ENCODE peak calls at places on chromosomes 13 and 19, in five cellular contexts. One of them, this sample, is unnamed.
A peak's percentile ranks its signal among the peaks of the same experiment; 100 is the strongest.

GRCh38 chr19:1756264-1756663 is 3.0 kb downstream of the ONECUT3 start:
- DNase-seq in WTC11: no peak
- DNase-seq in WERI-Rb-1: no peak
- DNase-seq in cardiac fibroblast: no peak
- DNase-seq in ovary: no peak
- DNase-seq in this sample: no peak

GRCh38 chr19:45352914-45353796 is 12.6 kb downstream of the KLC3 start:
- DNase-seq in cardiac fibroblast: no peak
- DNase-seq in WTC11: no peak
- DNase-seq in ovary: no peak
- DNase-seq in WERI-Rb-1: no peak
- DNase-seq in this sample: no peak

GRCh38 chr19:34644991-34645461 is 31.9 kb downstream of the SCGB2B2 start:
- DNase-seq in ovary: no peak
- DNase-seq in WERI-Rb-1: no peak
- DNase-seq in WTC11: no peak
- DNase-seq in cardiac fibroblast: no peak
- DNase-seq in this sample: no peak

GRCh38 chr19:4510435-4511255 is 7.6 kb downstream of the PLIN4 start:
- DNase-seq in ovary: no peak
- DNase-seq in WTC11: no peak
- DNase-seq in WERI-Rb-1: no peak
- DNase-seq in cardiac fibroblast: no peak
- DNase-seq in this sample: no peak

GRCh38 chr13:65454403-65454802 is 1775.7 kb downstream of the PCDH9 start:
- DNase-seq in WTC11: no peak
- DNase-seq in cardiac fibroblast: no peak
- DNase-seq in ovary: no peak
- DNase-seq in WERI-Rb-1: no peak
- DNase-seq in this sample: no peak

GRCh38 chr19:32318884-32319520 is 26.4 kb upstream of the ZNF507 start:
- DNase-seq in WTC11: peak; percentile 67
- DNase-seq in cardiac fibroblast: no peak
- DNase-seq in WERI-Rb-1: peak; percentile 64
- DNase-seq in ovary: no peak
- DNase-seq in this sample: peak; percentile 52

GRCh38 chr13:99214232-99214631 is 13.6 kb downstream of the UBAC2 start:
- DNase-seq in cardiac fibroblast: no peak
- DNase-seq in WERI-Rb-1: no peak
- DNase-seq in WTC11: no peak
- DNase-seq in ovary: no peak
- DNase-seq in this sample: no peak

GRCh38 chr19:10946964-10947657 is 13.7 kb upstream of the SMARCA4 start:
- DNase-seq in WERI-Rb-1: no peak
- DNase-seq in WTC11: no peak
- DNase-seq in ovary: no peak
- DNase-seq in cardiac fibroblast: peak; percentile 82
- DNase-seq in this sample: no peak

GRCh38 chr19:34430738-34431625 is 2.8 kb downstream of the UBA2 start:
- DNase-seq in ovary: no peak
- DNase-seq in WTC11: peak; percentile 20
- DNase-seq in WERI-Rb-1: peak; percentile 21
- DNase-seq in cardiac fibroblast: peak; percentile 70
- DNase-seq in this sample: no peak

GRCh38 chr19:13208964-13209796 is 59.0 kb downstream of the IER2 start:
- DNase-seq in WERI-Rb-1: no peak
- DNase-seq in cardiac fibroblast: no peak
- DNase-seq in ovary: no peak
- DNase-seq in WTC11: peak; percentile 41
- DNase-seq in this sample: no peak

GRCh38 chr13:33262997-33263396 is 22.6 kb downstream of the STARD13 start:
- DNase-seq in ovary: no peak
- DNase-seq in WTC11: no peak
- DNase-seq in WERI-Rb-1: no peak
- DNase-seq in cardiac fibroblast: no peak
- DNase-seq in this sample: no peak

GRCh38 chr19:39362682-39363657 is 20.7 kb downstream of the SAMD4B start:
- DNase-seq in ovary: peak; percentile 75
- DNase-seq in cardiac fibroblast: peak; percentile 68
- DNase-seq in WTC11: no peak
- DNase-seq in WERI-Rb-1: no peak
- DNase-seq in this sample: no peak

GRCh38 chr13:30702006-30702405 is 33.3 kb upstream of the ALOX5AP start:
- DNase-seq in ovary: no peak
- DNase-seq in cardiac fibroblast: no peak
- DNase-seq in WERI-Rb-1: no peak
- DNase-seq in WTC11: no peak
- DNase-seq in this sample: no peak

GRCh38 chr13:113084094-113084942 is 21.3 kb upstream of the F7 start:
- DNase-seq in ovary: no peak
- DNase-seq in cardiac fibroblast: no peak
- DNase-seq in WERI-Rb-1: no peak
- DNase-seq in WTC11: no peak
- DNase-seq in this sample: peak; percentile 4

GRCh38 chr13:94632227-94632980 is 30.7 kb downstream of the GPR180 start:
- DNase-seq in WTC11: no peak
- DNase-seq in cardiac fibroblast: no peak
- DNase-seq in WERI-Rb-1: no peak
- DNase-seq in ovary: no peak
- DNase-seq in this sample: no peak

DNA sequence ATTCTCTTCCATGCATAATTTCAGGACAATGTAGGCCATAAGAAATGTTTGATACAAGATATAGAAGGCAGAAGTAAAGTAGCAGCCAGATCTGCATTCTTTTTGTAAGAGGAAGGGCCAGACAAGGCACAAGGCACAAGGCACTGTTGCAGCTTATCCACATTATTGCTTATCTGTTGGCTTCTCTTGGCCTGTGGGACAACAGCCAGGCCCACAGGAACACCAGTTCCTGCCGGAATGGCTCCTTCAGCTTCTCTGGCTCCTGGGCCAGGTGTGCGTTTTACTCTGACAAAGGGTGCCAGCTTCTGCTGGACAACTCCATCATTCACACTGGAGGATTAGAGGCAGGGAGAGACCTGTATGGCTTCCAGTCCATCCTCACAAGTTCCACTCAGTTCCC is 29.2 kb downstream of the GPR180 start:
- DNase-seq in WTC11: no peak
- DNase-seq in cardiac fibroblast: no peak
- DNase-seq in WERI-Rb-1: no peak
- DNase-seq in ovary: no peak
- DNase-seq in this sample: no peak
- TF ChIP-seq CTCF in WTC11: no peak
- TF ChIP-seq CTCF in cardiac fibroblast: no peak
- TF ChIP-seq CTCF in WERI-Rb-1: no peak
- TF ChIP-seq CTCF in ovary: no peak
- TF ChIP-seq CTCF in this sample: no peak

GRCh38 chr13:103386341-103386740 is 320.1 kb upstream of the SLC10A2 start:
- DNase-seq in ovary: no peak
- DNase-seq in WERI-Rb-1: no peak
- DNase-seq in cardiac fibroblast: peak; percentile 2
- DNase-seq in WTC11: no peak
- DNase-seq in this sample: no peak

GRCh38 chr13:103394670-103395069 is 328.5 kb upstream of the SLC10A2 start:
- DNase-seq in cardiac fibroblast: no peak
- DNase-seq in ovary: no peak
- DNase-seq in WTC11: no peak
- DNase-seq in WERI-Rb-1: no peak
- DNase-seq in this sample: no peak

DNA sequence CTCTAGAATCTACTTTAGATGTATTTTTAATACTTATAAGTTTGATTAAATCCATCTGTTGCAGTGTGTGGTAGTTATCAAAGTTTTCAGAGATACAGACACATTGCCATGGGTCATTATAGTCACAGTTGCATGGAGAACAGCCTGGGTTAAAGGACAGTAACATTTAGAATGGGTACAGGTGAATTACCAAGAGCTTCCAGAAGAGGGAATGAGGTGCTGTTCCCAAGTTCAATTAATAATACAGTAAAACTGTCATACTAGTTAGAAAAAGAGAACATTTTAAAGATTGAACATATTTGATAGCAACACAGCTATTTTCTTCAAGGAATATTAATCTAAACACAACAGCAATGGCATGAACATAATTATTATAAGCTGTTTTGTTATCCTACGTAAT is 322.6 kb upstream of the SLC10A2 start:
- DNase-seq in WERI-Rb-1: no peak
- DNase-seq in WTC11: no peak
- DNase-seq in ovary: no peak
- DNase-seq in cardiac fibroblast: no peak
- DNase-seq in this sample: no peak
- TF ChIP-seq CTCF in WERI-Rb-1: peak; percentile 21
- TF ChIP-seq CTCF in WTC11: no peak
- TF ChIP-seq CTCF in ovary: no peak
- TF ChIP-seq CTCF in cardiac fibroblast: no peak
- TF ChIP-seq CTCF in this sample: no peak

GRCh38 chr19:17333611-17334413 is 843 bp downstream of the ANO8 start:
- DNase-seq in WTC11: peak; percentile 61
- DNase-seq in WERI-Rb-1: no peak
- DNase-seq in ovary: no peak
- DNase-seq in cardiac fibroblast: peak; percentile 70
- DNase-seq in this sample: no peak
- TF ChIP-seq CTCF in WTC11: no peak
- TF ChIP-seq CTCF in WERI-Rb-1: no peak
- TF ChIP-seq CTCF in ovary: no peak
- TF ChIP-seq CTCF in cardiac fibroblast: no peak
- TF ChIP-seq CTCF in this sample: no peak

GRCh38 chr13:87671031-87671823 is at the start of gene SLITRK5:
- DNase-seq in WERI-Rb-1: peak; percentile 96
- DNase-seq in WTC11: peak; percentile 87
- DNase-seq in ovary: peak; percentile 35
- DNase-seq in cardiac fibroblast: peak; percentile 47
- DNase-seq in this sample: peak; percentile 95
- TF ChIP-seq CTCF in WERI-Rb-1: peak; percentile 98
- TF ChIP-seq CTCF in WTC11: peak; percentile 70
- TF ChIP-seq CTCF in ovary: no peak
- TF ChIP-seq CTCF in cardiac fibroblast: peak; percentile 82
- TF ChIP-seq CTCF in this sample: peak; percentile 78

DNA sequence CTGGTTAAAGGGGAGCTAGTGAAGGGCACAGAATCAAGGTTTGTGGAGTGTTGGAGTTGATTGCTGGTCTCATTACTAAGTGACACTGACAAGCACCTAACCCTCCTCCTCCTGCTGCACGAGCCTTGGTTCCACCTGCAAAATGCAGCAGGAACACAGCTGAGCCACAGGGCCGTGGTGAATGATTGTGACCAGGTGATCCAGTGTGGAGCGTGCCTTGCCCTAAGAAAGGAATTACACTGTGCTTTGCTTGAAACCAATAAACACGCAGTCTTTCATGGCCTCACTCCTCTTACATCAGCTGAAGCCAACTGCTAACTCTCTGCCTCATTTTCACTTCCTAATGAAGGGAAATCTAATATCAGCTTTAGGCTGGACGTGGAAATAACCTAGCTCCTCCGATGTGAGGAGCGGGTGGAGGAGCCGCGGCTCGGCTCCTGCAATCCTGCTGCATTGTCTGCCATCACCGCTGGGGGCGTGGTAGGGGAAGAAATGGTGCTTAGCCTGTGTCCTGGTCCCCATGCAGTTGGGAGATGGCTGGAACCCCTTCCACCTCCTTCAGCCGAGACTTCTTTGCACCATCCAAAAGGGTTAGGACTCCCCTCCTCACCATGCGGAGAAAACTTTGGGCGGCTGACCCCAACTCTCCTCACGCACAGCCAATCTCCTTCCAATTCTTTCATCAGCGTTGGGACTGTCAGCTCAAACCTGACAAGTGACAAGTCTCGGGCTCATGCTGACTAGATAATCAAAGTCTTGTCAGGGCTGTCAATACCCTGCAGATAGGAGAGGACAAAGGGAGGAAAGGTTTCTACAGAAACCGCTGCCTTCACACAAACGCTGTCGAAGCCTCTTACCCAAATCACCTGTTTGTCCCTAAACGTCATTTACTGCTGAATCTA is 427.9 kb downstream of the ZNF536 start:
- DNase-seq in WTC11: peak; percentile 87
- DNase-seq in ovary: peak; percentile 44
- DNase-seq in cardiac fibroblast: peak; percentile 10
- DNase-seq in WERI-Rb-1: peak; percentile 72
- DNase-seq in this sample: peak; percentile 85
- TF ChIP-seq CTCF in WTC11: peak; percentile 75
- TF ChIP-seq CTCF in ovary: no peak
- TF ChIP-seq CTCF in cardiac fibroblast: peak; percentile 47
- TF ChIP-seq CTCF in WERI-Rb-1: peak; percentile 94
- TF ChIP-seq CTCF in this sample: peak; percentile 84

GRCh38 chr13:31764556-31764955 is 25.2 kb downstream of the RXFP2 start:
- DNase-seq in cardiac fibroblast: no peak
- DNase-seq in WTC11: no peak
- DNase-seq in ovary: no peak
- DNase-seq in WERI-Rb-1: no peak
- DNase-seq in this sample: no peak
- TF ChIP-seq CTCF in cardiac fibroblast: no peak
- TF ChIP-seq CTCF in WTC11: no peak
- TF ChIP-seq CTCF in ovary: no peak
- TF ChIP-seq CTCF in WERI-Rb-1: no peak
- TF ChIP-seq CTCF in this sample: no peak

This sample was measured in glutamatergic neuron.